ENCODE peak calls at places on chromosomes 3 and 15, in nine cellular contexts. One of them, this sample, is unnamed.

GRCh38 chr3:8456118-8456811 is 45.4 kb upstream of the LMCD1 start:
- DNase-seq in choroid plexus epithelial cell: no peak
- DNase-seq in effector memory CD4-positive, alpha-beta T cell: no peak
- DNase-seq in endothelial cell of umbilical vein: no peak
- DNase-seq in putamen: no peak
- DNase-seq in effector CD8-positive, alpha-beta T cell: no peak
- DNase-seq in fibroblast of villous mesenchyme: no peak
- DNase-seq in transverse colon: no peak
- DNase-seq in nephron progenitor cell: no peak
- DNase-seq in this sample: no peak

GRCh38 chr15:58241872-58242271 is 103.7 kb downstream of the AQP9 start:
- DNase-seq in effector CD8-positive, alpha-beta T cell: no peak
- DNase-seq in effector memory CD4-positive, alpha-beta T cell: no peak
- DNase-seq in nephron progenitor cell: no peak
- DNase-seq in endothelial cell of umbilical vein: no peak
- DNase-seq in fibroblast of villous mesenchyme: no peak
- DNase-seq in putamen: no peak
- DNase-seq in transverse colon: no peak
- DNase-seq in choroid plexus epithelial cell: peak
- DNase-seq in this sample: no peak

GRCh38 chr3:154952538-154952937 is 127.6 kb upstream of the MME start:
- DNase-seq in transverse colon: no peak
- DNase-seq in nephron progenitor cell: no peak
- DNase-seq in putamen: no peak
- DNase-seq in choroid plexus epithelial cell: no peak
- DNase-seq in effector memory CD4-positive, alpha-beta T cell: no peak
- DNase-seq in fibroblast of villous mesenchyme: no peak
- DNase-seq in endothelial cell of umbilical vein: no peak
- DNase-seq in effector CD8-positive, alpha-beta T cell: no peak
- DNase-seq in this sample: no peak

GRCh38 chr15:98599911-98600685 is 48.2 kb upstream of the IGF1R start:
- DNase-seq in effector memory CD4-positive, alpha-beta T cell: no peak
- DNase-seq in fibroblast of villous mesenchyme: peak
- DNase-seq in choroid plexus epithelial cell: peak
- DNase-seq in endothelial cell of umbilical vein: peak
- DNase-seq in transverse colon: peak
- DNase-seq in putamen: no peak
- DNase-seq in nephron progenitor cell: no peak
- DNase-seq in effector CD8-positive, alpha-beta T cell: no peak
- DNase-seq in this sample: peak

GRCh38 chr3:87036671-87037070 is 45.7 kb upstream of the VGLL3 start:
- DNase-seq in putamen: no peak
- DNase-seq in nephron progenitor cell: no peak
- DNase-seq in effector CD8-positive, alpha-beta T cell: no peak
- DNase-seq in transverse colon: no peak
- DNase-seq in choroid plexus epithelial cell: no peak
- DNase-seq in effector memory CD4-positive, alpha-beta T cell: no peak
- DNase-seq in endothelial cell of umbilical vein: no peak
- DNase-seq in fibroblast of villous mesenchyme: no peak
- DNase-seq in this sample: no peak

GRCh38 chr15:68278345-68279217 is 1.0 kb downstream of the FEM1B start:
- DNase-seq in endothelial cell of umbilical vein: peak
- DNase-seq in putamen: no peak
- DNase-seq in choroid plexus epithelial cell: peak
- DNase-seq in transverse colon: no peak
- DNase-seq in fibroblast of villous mesenchyme: peak
- DNase-seq in nephron progenitor cell: no peak
- DNase-seq in effector memory CD4-positive, alpha-beta T cell: no peak
- DNase-seq in effector CD8-positive, alpha-beta T cell: no peak
- DNase-seq in this sample: no peak

GRCh38 chr3:125035217-125035616 is 20.6 kb downstream of the HEG1 start:
- DNase-seq in transverse colon: no peak
- DNase-seq in choroid plexus epithelial cell: no peak
- DNase-seq in nephron progenitor cell: no peak
- DNase-seq in fibroblast of villous mesenchyme: no peak
- DNase-seq in effector CD8-positive, alpha-beta T cell: no peak
- DNase-seq in effector memory CD4-positive, alpha-beta T cell: no peak
- DNase-seq in putamen: no peak
- DNase-seq in endothelial cell of umbilical vein: no peak
- DNase-seq in this sample: no peak

GRCh38 chr15:92095691-92096090 is 242.2 kb downstream of the SLCO3A1 start:
- DNase-seq in putamen: no peak
- DNase-seq in endothelial cell of umbilical vein: no peak
- DNase-seq in choroid plexus epithelial cell: no peak
- DNase-seq in nephron progenitor cell: no peak
- DNase-seq in effector CD8-positive, alpha-beta T cell: no peak
- DNase-seq in transverse colon: no peak
- DNase-seq in fibroblast of villous mesenchyme: no peak
- DNase-seq in effector memory CD4-positive, alpha-beta T cell: no peak
- DNase-seq in this sample: no peak

GRCh38 chr15:40477703-40478269 is 7.0 kb downstream of the CHST14 start:
- DNase-seq in endothelial cell of umbilical vein: no peak
- DNase-seq in transverse colon: no peak
- DNase-seq in choroid plexus epithelial cell: no peak
- DNase-seq in putamen: no peak
- DNase-seq in nephron progenitor cell: peak
- DNase-seq in fibroblast of villous mesenchyme: no peak
- DNase-seq in effector memory CD4-positive, alpha-beta T cell: no peak
- DNase-seq in effector CD8-positive, alpha-beta T cell: no peak
- DNase-seq in this sample: no peak

GRCh38 chr15:34213690-34214089 is 3.8 kb upstream of the KATNBL1 start:
- DNase-seq in effector memory CD4-positive, alpha-beta T cell: no peak
- DNase-seq in endothelial cell of umbilical vein: no peak
- DNase-seq in putamen: no peak
- DNase-seq in nephron progenitor cell: no peak
- DNase-seq in effector CD8-positive, alpha-beta T cell: no peak
- DNase-seq in transverse colon: no peak
- DNase-seq in choroid plexus epithelial cell: peak
- DNase-seq in fibroblast of villous mesenchyme: no peak
- DNase-seq in this sample: no peak

GRCh38 chr15:96322401-96323249 is 7.9 kb upstream of the NR2F2 start:
- DNase-seq in choroid plexus epithelial cell: peak
- DNase-seq in transverse colon: no peak
- DNase-seq in effector CD8-positive, alpha-beta T cell: no peak
- DNase-seq in endothelial cell of umbilical vein: peak
- DNase-seq in fibroblast of villous mesenchyme: peak
- DNase-seq in effector memory CD4-positive, alpha-beta T cell: no peak
- DNase-seq in putamen: no peak
- DNase-seq in nephron progenitor cell: peak
- DNase-seq in this sample: no peak

GRCh38 chr3:61612211-61612995 is 51.0 kb downstream of the PTPRG start:
- DNase-seq in putamen: no peak
- DNase-seq in transverse colon: no peak
- DNase-seq in effector CD8-positive, alpha-beta T cell: no peak
- DNase-seq in choroid plexus epithelial cell: peak
- DNase-seq in endothelial cell of umbilical vein: no peak
- DNase-seq in fibroblast of villous mesenchyme: peak
- DNase-seq in effector memory CD4-positive, alpha-beta T cell: no peak
- DNase-seq in nephron progenitor cell: no peak
- DNase-seq in this sample: no peak

GRCh38 chr15:99447497-99448371 is 118.0 kb upstream of the MEF2A start:
- DNase-seq in putamen: no peak
- DNase-seq in fibroblast of villous mesenchyme: no peak
- DNase-seq in transverse colon: no peak
- DNase-seq in endothelial cell of umbilical vein: peak
- DNase-seq in effector memory CD4-positive, alpha-beta T cell: no peak
- DNase-seq in choroid plexus epithelial cell: peak
- DNase-seq in effector CD8-positive, alpha-beta T cell: no peak
- DNase-seq in nephron progenitor cell: peak
- DNase-seq in this sample: peak

GRCh38 chr3:15300318-15301078 is 31.9 kb downstream of the SH3BP5 start:
- DNase-seq in nephron progenitor cell: no peak
- DNase-seq in fibroblast of villous mesenchyme: peak
- DNase-seq in endothelial cell of umbilical vein: peak
- DNase-seq in effector memory CD4-positive, alpha-beta T cell: no peak
- DNase-seq in effector CD8-positive, alpha-beta T cell: no peak
- DNase-seq in choroid plexus epithelial cell: peak
- DNase-seq in transverse colon: no peak
- DNase-seq in putamen: no peak
- DNase-seq in this sample: peak

GRCh38 chr15:76206325-76206976 is 104.8 kb downstream of the ETFA start:
- DNase-seq in nephron progenitor cell: no peak
- DNase-seq in effector memory CD4-positive, alpha-beta T cell: no peak
- DNase-seq in endothelial cell of umbilical vein: peak
- DNase-seq in putamen: peak
- DNase-seq in effector CD8-positive, alpha-beta T cell: no peak
- DNase-seq in transverse colon: peak
- DNase-seq in fibroblast of villous mesenchyme: peak
- DNase-seq in choroid plexus epithelial cell: peak
- DNase-seq in this sample: peak

GRCh38 chr15:26391556-26392229 is 381.2 kb downstream of the GABRB3 start:
- DNase-seq in putamen: no peak
- DNase-seq in fibroblast of villous mesenchyme: no peak
- DNase-seq in effector CD8-positive, alpha-beta T cell: no peak
- DNase-seq in effector memory CD4-positive, alpha-beta T cell: no peak
- DNase-seq in endothelial cell of umbilical vein: no peak
- DNase-seq in nephron progenitor cell: no peak
- DNase-seq in transverse colon: no peak
- DNase-seq in choroid plexus epithelial cell: no peak
- DNase-seq in this sample: no peak

GRCh38 chr3:195540031-195540430 is 3.1 kb downstream of the PPP1R2 start:
- DNase-seq in transverse colon: no peak
- DNase-seq in endothelial cell of umbilical vein: no peak
- DNase-seq in nephron progenitor cell: no peak
- DNase-seq in choroid plexus epithelial cell: no peak
- DNase-seq in putamen: no peak
- DNase-seq in effector memory CD4-positive, alpha-beta T cell: no peak
- DNase-seq in effector CD8-positive, alpha-beta T cell: no peak
- DNase-seq in fibroblast of villous mesenchyme: no peak
- DNase-seq in this sample: no peak

GRCh38 chr3:157464283-157464682 is 27.6 kb downstream of the PTX3 start:
- DNase-seq in nephron progenitor cell: no peak
- DNase-seq in effector CD8-positive, alpha-beta T cell: no peak
- DNase-seq in fibroblast of villous mesenchyme: peak
- DNase-seq in effector memory CD4-positive, alpha-beta T cell: no peak
- DNase-seq in transverse colon: no peak
- DNase-seq in putamen: no peak
- DNase-seq in choroid plexus epithelial cell: peak
- DNase-seq in endothelial cell of umbilical vein: no peak
- DNase-seq in this sample: no peak

GRCh38 chr15:36331531-36332275 is 247.7 kb upstream of the CDIN1 start:
- DNase-seq in effector CD8-positive, alpha-beta T cell: no peak
- DNase-seq in putamen: no peak
- DNase-seq in choroid plexus epithelial cell: peak
- DNase-seq in effector memory CD4-positive, alpha-beta T cell: no peak
- DNase-seq in fibroblast of villous mesenchyme: peak
- DNase-seq in nephron progenitor cell: no peak
- DNase-seq in transverse colon: no peak
- DNase-seq in endothelial cell of umbilical vein: no peak
- DNase-seq in this sample: no peak

GRCh38 chr15:31216210-31216911 is 110.3 kb upstream of the KLF13 start:
- DNase-seq in transverse colon: peak
- DNase-seq in effector memory CD4-positive, alpha-beta T cell: peak
- DNase-seq in putamen: peak
- DNase-seq in nephron progenitor cell: peak
- DNase-seq in effector CD8-positive, alpha-beta T cell: no peak
- DNase-seq in choroid plexus epithelial cell: peak
- DNase-seq in fibroblast of villous mesenchyme: peak
- DNase-seq in endothelial cell of umbilical vein: no peak
- DNase-seq in this sample: peak

GRCh38 chr15:58361291-58361759 is 70.5 kb upstream of the LIPC start:
- DNase-seq in nephron progenitor cell: no peak
- DNase-seq in transverse colon: no peak
- DNase-seq in putamen: no peak
- DNase-seq in endothelial cell of umbilical vein: no peak
- DNase-seq in choroid plexus epithelial cell: peak
- DNase-seq in effector memory CD4-positive, alpha-beta T cell: no peak
- DNase-seq in fibroblast of villous mesenchyme: peak
- DNase-seq in effector CD8-positive, alpha-beta T cell: no peak
- DNase-seq in this sample: no peak

GRCh38 chr3:172256101-172256687 is 192.1 kb downstream of the GHSR start:
- DNase-seq in effector CD8-positive, alpha-beta T cell: no peak
- DNase-seq in choroid plexus epithelial cell: peak
- DNase-seq in transverse colon: no peak
- DNase-seq in effector memory CD4-positive, alpha-beta T cell: no peak
- DNase-seq in putamen: peak
- DNase-seq in fibroblast of villous mesenchyme: peak
- DNase-seq in endothelial cell of umbilical vein: no peak
- DNase-seq in nephron progenitor cell: no peak
- DNase-seq in this sample: no peak

GRCh38 chr3:140753865-140754754 is 76.2 kb downstream of the TRIM42 start:
- DNase-seq in effector memory CD4-positive, alpha-beta T cell: no peak
- DNase-seq in choroid plexus epithelial cell: no peak
- DNase-seq in effector CD8-positive, alpha-beta T cell: no peak
- DNase-seq in putamen: no peak
- DNase-seq in transverse colon: no peak
- DNase-seq in fibroblast of villous mesenchyme: no peak
- DNase-seq in nephron progenitor cell: no peak
- DNase-seq in endothelial cell of umbilical vein: no peak
- DNase-seq in this sample: no peak

GRCh38 chr3:50275996-50276761 is 2.7 kb upstream of the LSMEM2 start:
- DNase-seq in putamen: no peak
- DNase-seq in transverse colon: no peak
- DNase-seq in fibroblast of villous mesenchyme: no peak
- DNase-seq in nephron progenitor cell: no peak
- DNase-seq in effector memory CD4-positive, alpha-beta T cell: no peak
- DNase-seq in choroid plexus epithelial cell: no peak
- DNase-seq in endothelial cell of umbilical vein: no peak
- DNase-seq in effector CD8-positive, alpha-beta T cell: no peak
- DNase-seq in this sample: no peak

GRCh38 chr15:65245096-65245849 is 34.0 kb upstream of the CILP start:
- DNase-seq in effector memory CD4-positive, alpha-beta T cell: no peak
- DNase-seq in choroid plexus epithelial cell: peak
- DNase-seq in transverse colon: peak
- DNase-seq in effector CD8-positive, alpha-beta T cell: no peak
- DNase-seq in putamen: no peak
- DNase-seq in nephron progenitor cell: no peak
- DNase-seq in fibroblast of villous mesenchyme: peak
- DNase-seq in endothelial cell of umbilical vein: no peak
- DNase-seq in this sample: peak

GRCh38 chr3:139772539-139773500 is 95.0 kb upstream of the NMNAT3 start:
- DNase-seq in transverse colon: no peak
- DNase-seq in fibroblast of villous mesenchyme: peak
- DNase-seq in endothelial cell of umbilical vein: no peak
- DNase-seq in effector memory CD4-positive, alpha-beta T cell: no peak
- DNase-seq in effector CD8-positive, alpha-beta T cell: no peak
- DNase-seq in choroid plexus epithelial cell: peak
- DNase-seq in putamen: no peak
- DNase-seq in nephron progenitor cell: no peak
- DNase-seq in this sample: no peak

GRCh38 chr3:146464783-146465182 is 4.6 kb downstream of the PLSCR2 start:
- DNase-seq in choroid plexus epithelial cell: no peak
- DNase-seq in putamen: no peak
- DNase-seq in fibroblast of villous mesenchyme: no peak
- DNase-seq in effector CD8-positive, alpha-beta T cell: no peak
- DNase-seq in endothelial cell of umbilical vein: no peak
- DNase-seq in nephron progenitor cell: no peak
- DNase-seq in effector memory CD4-positive, alpha-beta T cell: no peak
- DNase-seq in transverse colon: no peak
- DNase-seq in this sample: no peak

GRCh38 chr3:173747427-173747826 is 349.9 kb downstream of the NLGN1 start:
- DNase-seq in putamen: no peak
- DNase-seq in effector memory CD4-positive, alpha-beta T cell: no peak
- DNase-seq in transverse colon: no peak
- DNase-seq in endothelial cell of umbilical vein: peak
- DNase-seq in fibroblast of villous mesenchyme: no peak
- DNase-seq in effector CD8-positive, alpha-beta T cell: no peak
- DNase-seq in choroid plexus epithelial cell: no peak
- DNase-seq in nephron progenitor cell: no peak
- DNase-seq in this sample: no peak

GRCh38 chr3:158842946-158843345 is 41.1 kb downstream of the MFSD1 start:
- DNase-seq in effector CD8-positive, alpha-beta T cell: no peak
- DNase-seq in transverse colon: no peak
- DNase-seq in effector memory CD4-positive, alpha-beta T cell: no peak
- DNase-seq in putamen: no peak
- DNase-seq in endothelial cell of umbilical vein: no peak
- DNase-seq in fibroblast of villous mesenchyme: peak
- DNase-seq in nephron progenitor cell: no peak
- DNase-seq in choroid plexus epithelial cell: peak
- DNase-seq in this sample: no peak

GRCh38 chr15:47027322-47027946 is 689.9 kb upstream of the SEMA6D start:
- DNase-seq in effector CD8-positive, alpha-beta T cell: no peak
- DNase-seq in effector memory CD4-positive, alpha-beta T cell: no peak
- DNase-seq in transverse colon: no peak
- DNase-seq in fibroblast of villous mesenchyme: no peak
- DNase-seq in putamen: no peak
- DNase-seq in endothelial cell of umbilical vein: no peak
- DNase-seq in choroid plexus epithelial cell: no peak
- DNase-seq in nephron progenitor cell: no peak
- DNase-seq in this sample: no peak

GRCh38 chr3:32288819-32289218 is 50.3 kb downstream of the CMTM8 start:
- DNase-seq in choroid plexus epithelial cell: no peak
- DNase-seq in endothelial cell of umbilical vein: no peak
- DNase-seq in fibroblast of villous mesenchyme: no peak
- DNase-seq in nephron progenitor cell: no peak
- DNase-seq in putamen: no peak
- DNase-seq in transverse colon: no peak
- DNase-seq in effector CD8-positive, alpha-beta T cell: no peak
- DNase-seq in effector memory CD4-positive, alpha-beta T cell: no peak
- DNase-seq in this sample: no peak

This sample was measured in right atrium auricular region.